ENCODE peak calls at places on chromosomes 6 and 20, in four cellular contexts. S, D, Z and Y are unnamed samples.

GRCh38 chr6:1116149-1116548 is 195.7 kb upstream of the FOXQ1 start:
- DNase-seq in S (no peak), Z (peak; percentile 61), D (no peak), Y (no peak)

GRCh38 chr20:41615671-41616070 is 2.5 kb downstream of the CHD6 start:
- DNase-seq in D (no peak), S (no peak), Z (no peak), Y (no peak)

GRCh38 chr20:49501917-49502316 is 19.4 kb upstream of the KCNB1 start:
- DNase-seq in D (no peak), S (no peak), Z (no peak), Y (no peak)

GRCh38 chr6:91033964-91034363 is 447.1 kb upstream of the MAP3K7 start:
- DNase-seq in Z (no peak), S (no peak), D (no peak), Y (no peak)

GRCh38 chr20:59120919-59121318 is 42.7 kb upstream of the ZNF831 start:
- DNase-seq in D (no peak), S (no peak), Z (no peak), Y (no peak)

GRCh38 chr6:71879016-71879415 is 7.3 kb upstream of the RIMS1 start:
- DNase-seq in S (no peak), Z (no peak), D (no peak), Y (no peak)

GRCh38 chr6:26195376-26195923 is 108.2 kb downstream of the HFE start:
- DNase-seq in D (peak; percentile 70), Z (peak; percentile 96), S (peak; percentile 93), Y (peak; percentile 67)

GRCh38 chr20:38894091-38894847 is 31.9 kb upstream of the FAM83D start:
- DNase-seq in Z (no peak), S (no peak), D (no peak), Y (no peak)

GRCh38 chr6:26059901-26060300 is 27.3 kb upstream of the HFE start:
- DNase-seq in S (no peak), Z (no peak), D (no peak), Y (no peak)

GRCh38 chr6:83615025-83615999 is 93.6 kb downstream of the SNAP91 start:
- DNase-seq in S (no peak), Z (no peak), D (no peak), Y (no peak)

GRCh38 chr20:11094711-11095110 is 420.9 kb upstream of the JAG1 start:
- DNase-seq in S (no peak), D (no peak), Z (no peak), Y (no peak)

GRCh38 chr20:59181936-59182335 is 18.3 kb downstream of the ZNF831 start:
- DNase-seq in S (no peak), D (no peak), Z (no peak), Y (no peak)

GRCh38 chr20:48191200-48191599 is 405.9 kb upstream of the SULF2 start:
- DNase-seq in S (no peak), Z (no peak), D (no peak), Y (no peak)

GRCh38 chr6:35019171-35019570 is 122.0 kb downstream of the TCP11 start:
- DNase-seq in Z (no peak), D (no peak), S (no peak), Y (no peak)

GRCh38 chr20:41152108-41152757 is 14.9 kb downstream of the PLCG1 start:
- DNase-seq in S (no peak), D (no peak), Z (no peak), Y (no peak)

GRCh38 chr20:50625986-50626677 is 65.2 kb downstream of the RIPOR3 start:
- DNase-seq in S (peak; percentile 71), Z (no peak), D (no peak), Y (peak; percentile 26)

GRCh38 chr20:62032606-62033368 is 32.9 kb downstream of the TAF4 start:
- DNase-seq in S (no peak), D (no peak), Z (no peak), Y (no peak)

GRCh38 chr20:23293689-23294088 is 56.9 kb upstream of the NXT1 start:
- DNase-seq in Z (peak; percentile 78), D (no peak), S (peak; percentile 54), Y (no peak)

GRCh38 chr6:34511923-34512737 is 44.0 kb downstream of the SPDEF start:
- DNase-seq in S (no peak), D (no peak), Z (no peak), Y (no peak)

GRCh38 chr20:51354769-51355319 is 187.7 kb downstream of the NFATC2 start:
- DNase-seq in Z (no peak), D (no peak), S (no peak), Y (no peak)

GRCh38 chr6:42165016-42165415 is 8.1 kb upstream of the GUCA1A start:
- DNase-seq in D (no peak), S (no peak), Z (no peak), Y (no peak)

GRCh38 chr20:35849726-35850125 is 77.9 kb downstream of the PHF20 start:
- DNase-seq in Z (no peak), D (no peak), S (peak; percentile 23), Y (no peak)

GRCh38 chr6:1407499-1407990 is 18.2 kb downstream of the FOXF2 start:
- DNase-seq in Z (peak; percentile 61), S (no peak), D (no peak), Y (no peak)

GRCh38 chr6:159252955-159253508 is 83.8 kb downstream of the FNDC1 start:
- DNase-seq in S (no peak), D (no peak), Z (no peak), Y (no peak)

GRCh38 chr6:154596701-154597100 is 86.2 kb upstream of the CNKSR3 start:
- DNase-seq in Z (no peak), S (no peak), D (no peak), Y (no peak)

GRCh38 chr20:43011491-43011890 is 178.2 kb downstream of the PTPRT start:
- DNase-seq in Z (no peak), D (no peak), S (no peak), Y (no peak)

GRCh38 chr20:51382986-51383821 is 159.3 kb downstream of the NFATC2 start:
- DNase-seq in Z (no peak), S (no peak), D (no peak), Y (no peak)

GRCh38 chr20:62832212-62832922 is 15.5 kb downstream of the COL9A3 start:
- DNase-seq in Z (peak; percentile 92), D (no peak), S (no peak), Y (peak; percentile 40)

GRCh38 chr20:46030290-46031013 is 1.4 kb downstream of the SLC12A5 start:
- DNase-seq in S (no peak), D (no peak), Z (no peak), Y (no peak)

GRCh38 chr6:77089776-77090175 is 373.5 kb downstream of the HTR1B start:
- DNase-seq in Z (no peak), S (no peak), D (no peak), Y (no peak)

GRCh38 chr6:144341831-144342527 is 56.8 kb downstream of the UTRN start:
- DNase-seq in S (no peak), D (no peak), Z (no peak), Y (no peak)

GRCh38 chr20:43533060-43533459 is 25.6 kb downstream of the L3MBTL1 start:
- DNase-seq in S (no peak), D (no peak), Z (peak; percentile 67), Y (no peak)

GRCh38 chr6:166449036-166449435 is 66.3 kb upstream of the MPC1 start:
- DNase-seq in D (no peak), S (no peak), Z (peak; percentile 42), Y (no peak)